ENCODE peak calls at places on chromosomes 1 and 21, in five cellular contexts. D, Y, V, C and I are unnamed samples.

GRCh38 chr1:172653015-172653709 is 5.7 kb upstream of the FASLG start:
- DNase-seq in V (no peak), C (no peak), D (peak), Y (no peak), I (no peak)

GRCh38 chr1:192580351-192580962 is 4.9 kb downstream of the RGS1 start:
- DNase-seq in Y (no peak), C (peak), D (peak), V (no peak), I (peak)

GRCh38 chr1:209537336-209538114 is 46.0 kb upstream of the CAMK1G start:
- DNase-seq in C (no peak), D (no peak), Y (no peak), V (no peak), I (no peak)

GRCh38 chr1:52032785-52033131 is 852 bp downstream of the KTI12 start:
- DNase-seq in V (no peak), C (peak), Y (peak), D (peak), I (peak)

GRCh38 chr21:24050233-24050632 is 1557.0 kb downstream of the MRPL39 start:
- DNase-seq in V (peak), C (no peak), Y (no peak), D (no peak), I (no peak)

GRCh38 chr1:221655766-221656305 is 86.1 kb downstream of the DUSP10 start:
- DNase-seq in V (no peak), D (no peak), Y (no peak), C (no peak), I (no peak)

GRCh38 chr21:21163904-21164303 is 165.7 kb downstream of the NCAM2 start:
- DNase-seq in C (peak), Y (no peak), V (no peak), D (peak), I (peak)

GRCh38 chr1:234963180-234963903 is 165.3 kb downstream of the TOMM20 start:
- DNase-seq in C (no peak), V (peak), Y (no peak), D (peak), I (peak)

GRCh38 chr21:46264690-46265144 is 20.7 kb downstream of the MCM3AP start:
- DNase-seq in Y (no peak), C (no peak), D (no peak), V (no peak), I (no peak)

GRCh38 chr1:169468982-169469381 is 16.8 kb downstream of the SLC19A2 start:
- DNase-seq in Y (no peak), C (no peak), D (no peak), V (no peak), I (no peak)

GRCh38 chr1:101237229-101237837 is 514 bp downstream of the S1PR1 start:
- DNase-seq in D (peak), V (no peak), Y (no peak), C (no peak), I (peak)

GRCh38 chr1:77511440-77511840 is 171.0 kb downstream of the ZZZ3 start:
- DNase-seq in V (no peak), C (no peak), Y (no peak), D (peak), I (peak)

GRCh38 chr1:91555821-91556531 is 55.3 kb downstream of the CDC7 start:
- DNase-seq in V (no peak), C (no peak), D (peak), Y (no peak), I (peak)

GRCh38 chr1:115258302-115258866 is 79.7 kb downstream of the NGF start:
- DNase-seq in Y (no peak), D (peak), C (no peak), V (no peak), I (peak)

GRCh38 chr1:156097499-156098178 is 15.4 kb upstream of the MEX3A start:
- DNase-seq in Y (no peak), D (no peak), C (no peak), V (no peak), I (no peak)

GRCh38 chr1:25744140-25744581 is 55.8 kb upstream of the SELENON start:
- DNase-seq in C (peak), Y (peak), D (peak), V (no peak), I (peak)

GRCh38 chr21:31687108-31687507 is 27.6 kb downstream of the SOD1 start:
- DNase-seq in V (no peak), D (no peak), Y (no peak), C (no peak), I (no peak)

GRCh38 chr1:1677718-1678580 is 14.6 kb downstream of the SLC35E2B start:
- DNase-seq in D (no peak), C (peak), Y (peak), V (peak), I (no peak)

GRCh38 chr1:41015281-41015680 is 6.2 kb downstream of the SLFNL1 start:
- DNase-seq in Y (no peak), V (no peak), C (no peak), D (no peak), I (no peak)

GRCh38 chr1:22177354-22178003 is 34.6 kb upstream of the WNT4 start:
- DNase-seq in Y (peak), V (no peak), D (peak), C (no peak), I (no peak)

GRCh38 chr1:62852253-62852652 is 68.3 kb downstream of the ATG4C start:
- DNase-seq in D (no peak), Y (no peak), V (no peak), C (no peak), I (no peak)

GRCh38 chr1:19101244-19101643 is 108.8 kb downstream of the UBR4 start:
- DNase-seq in C (no peak), Y (no peak), D (no peak), V (no peak), I (peak)

GRCh38 chr21:20570824-20571232 is 427.4 kb upstream of the NCAM2 start:
- DNase-seq in Y (no peak), C (no peak), D (no peak), V (no peak), I (no peak)

GRCh38 chr1:2563205-2563604 is 7.0 kb downstream of the TNFRSF14 start:
- DNase-seq in V (no peak), C (no peak), D (no peak), Y (peak), I (no peak)

GRCh38 chr21:15976807-15977206 is 247.0 kb downstream of the USP25 start:
- DNase-seq in V (no peak), C (no peak), D (no peak), Y (no peak), I (no peak)

GRCh38 chr1:52059326-52059725 is 3.2 kb downstream of the BTF3L4 start:
- DNase-seq in C (no peak), Y (no peak), D (peak), V (no peak), I (peak)

GRCh38 chr1:240254778-240255291 is 163.2 kb downstream of the FMN2 start:
- DNase-seq in C (no peak), V (no peak), Y (peak), D (no peak), I (no peak)
- TF ChIP-seq CTCF in C (no peak), V (no peak), Y (no peak), D (no peak), I (no peak)

DNA sequence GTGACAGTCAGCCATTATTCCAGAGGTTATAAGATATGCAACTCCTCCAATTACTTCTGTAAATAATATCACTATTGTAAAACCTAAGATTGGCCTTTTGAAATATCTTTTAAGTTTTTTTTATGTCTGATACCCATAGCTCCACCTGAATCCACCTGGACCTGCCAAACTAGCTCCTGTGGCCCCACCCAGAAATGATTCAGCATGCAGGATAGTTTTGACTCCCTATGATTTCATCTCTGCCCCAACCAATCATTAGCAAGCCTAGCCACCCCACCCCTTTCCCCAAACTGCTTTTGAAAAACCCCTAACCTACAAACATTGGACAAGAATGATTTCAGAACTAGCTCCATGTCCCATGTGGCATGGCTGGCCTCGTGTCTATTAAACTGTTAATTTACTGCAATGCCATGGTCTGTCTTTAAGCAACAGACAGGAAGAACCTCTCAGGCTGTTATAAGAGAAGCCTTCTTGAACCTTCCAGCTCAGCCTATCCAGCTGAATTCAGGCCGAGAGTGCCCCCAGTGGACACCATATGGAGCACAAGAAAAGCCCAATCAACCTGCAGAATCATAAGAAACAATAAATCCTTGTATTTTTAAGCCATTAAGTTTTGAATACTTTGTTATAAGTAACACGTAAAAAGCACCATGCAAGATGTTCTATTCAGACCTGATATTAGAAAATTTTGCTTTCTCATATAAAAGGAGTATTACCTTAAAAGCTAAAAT is 263.0 kb upstream of the ZRANB2 start:
- DNase-seq in C (no peak), Y (no peak), V (no peak), D (peak), I (no peak)
- TF ChIP-seq CTCF in C (peak), Y (no peak), V (no peak), D (peak), I (peak)

GRCh38 chr1:229509576-229509975 is 1.4 kb upstream of the NUP133 start:
- DNase-seq in Y (no peak), D (peak), V (no peak), C (no peak), I (no peak)
- TF ChIP-seq CTCF in Y (no peak), D (no peak), V (no peak), C (no peak), I (no peak)

GRCh38 chr1:200888349-200888838 is 6.3 kb upstream of the INAVA start:
- DNase-seq in Y (peak), C (no peak), D (peak), V (peak), I (no peak)

GRCh38 chr1:200887036-200887435 is 7.7 kb upstream of the INAVA start:
- DNase-seq in C (no peak), V (no peak), D (no peak), Y (no peak), I (no peak)

GRCh38 chr1:200886590-200886989 is 8.1 kb upstream of the INAVA start:
- DNase-seq in V (no peak), D (no peak), Y (no peak), C (no peak), I (no peak)

GRCh38 chr1:200889571-200889970 is 5.1 kb upstream of the INAVA start:
- DNase-seq in V (peak), D (no peak), Y (no peak), C (no peak), I (no peak)

GRCh38 chr1:200887772-200888348 is 6.8 kb upstream of the INAVA start:
- DNase-seq in V (no peak), C (no peak), Y (no peak), D (no peak), I (no peak)
- TF ChIP-seq CTCF in V (no peak), C (no peak), Y (no peak), D (no peak), I (no peak)

GRCh38 chr21:43919283-43919682 is 54.3 kb downstream of the AGPAT3 start:
- DNase-seq in V (no peak), Y (no peak), C (no peak), D (no peak), I (no peak)

GRCh38 chr21:43918385-43918947 is 53.4 kb downstream of the AGPAT3 start:
- DNase-seq in C (no peak), D (no peak), Y (no peak), V (no peak), I (no peak)

GRCh38 chr21:43916691-43917514 is 51.9 kb downstream of the AGPAT3 start:
- DNase-seq in D (no peak), V (peak), Y (no peak), C (peak), I (no peak)

GRCh38 chr21:43916076-43916475 is 51.1 kb downstream of the AGPAT3 start:
- DNase-seq in C (no peak), V (no peak), D (no peak), Y (no peak), I (no peak)

DNA sequence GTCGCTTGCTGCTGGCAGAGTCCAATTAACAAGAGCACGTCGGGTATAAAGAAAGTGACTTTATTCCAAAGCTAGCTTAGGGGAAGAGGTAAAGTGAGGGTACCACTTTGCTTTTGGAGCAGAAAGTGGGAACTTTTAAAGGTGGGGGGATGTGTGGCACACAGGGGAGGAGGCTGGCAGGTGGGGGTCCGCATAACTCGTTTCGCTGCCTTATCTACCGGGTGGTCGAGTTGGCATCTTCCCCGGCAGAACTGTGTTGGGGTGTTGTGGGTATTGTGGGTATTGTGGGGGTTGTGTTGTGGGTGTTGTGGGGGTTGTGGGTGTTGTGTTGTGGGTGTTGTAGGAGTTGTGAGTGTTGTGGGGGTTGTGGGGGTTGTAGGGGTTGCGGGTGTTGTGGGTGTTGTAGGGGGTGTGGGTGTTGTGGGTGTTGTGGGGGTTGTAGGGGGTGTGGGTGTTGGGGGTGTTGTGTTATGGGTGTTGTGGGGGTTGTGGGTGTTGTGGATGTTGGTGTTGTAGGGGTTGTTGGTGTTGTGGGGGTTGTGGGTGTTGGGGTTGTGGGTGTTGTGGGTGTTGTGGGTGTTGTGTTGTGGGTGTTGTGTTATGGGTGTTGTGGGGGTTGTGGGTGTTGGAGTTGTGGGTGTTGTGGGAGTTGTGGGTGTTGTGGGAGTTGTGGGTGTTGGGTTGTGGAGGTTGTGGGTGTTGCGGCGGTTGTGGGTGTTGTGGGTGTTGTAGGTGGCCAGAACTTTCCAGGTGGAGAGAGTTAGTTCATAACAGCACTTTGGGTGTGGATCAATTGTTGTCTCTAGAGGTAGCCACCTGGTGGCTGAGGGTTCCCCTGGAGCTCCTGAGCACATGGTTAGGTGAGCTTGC is 52.7 kb downstream of the AGPAT3 start:
- DNase-seq in D (peak), Y (no peak), C (no peak), V (no peak), I (no peak)
- TF ChIP-seq CTCF in D (peak), Y (no peak), C (peak), V (no peak), I (peak)

GRCh38 chr1:31796707-31797106 is 19.1 kb downstream of the SPOCD1 start:
- DNase-seq in D (no peak), C (no peak), Y (no peak), V (no peak), I (no peak)

GRCh38 chr1:31798086-31798432 is 17.8 kb downstream of the SPOCD1 start:
- DNase-seq in C (no peak), V (no peak), Y (no peak), D (no peak), I (no peak)

GRCh38 chr1:31797216-31797615 is 18.6 kb downstream of the SPOCD1 start:
- DNase-seq in D (no peak), C (no peak), V (no peak), Y (no peak), I (no peak)

GRCh38 chr1:31795096-31795675 is 20.6 kb downstream of the SPOCD1 start:
- DNase-seq in V (no peak), C (no peak), D (no peak), Y (no peak), I (no peak)

GRCh38 chr1:31795801-31796621 is 19.8 kb downstream of the SPOCD1 start:
- DNase-seq in Y (no peak), V (no peak), D (peak), C (peak), I (peak)
- TF ChIP-seq CTCF in Y (no peak), V (no peak), D (no peak), C (no peak), I (no peak)